ENCODE peak calls at places on chromosomes 7 and 10, in five cellular contexts. One of them, this sample, is unnamed.

GRCh38 chr7:33325754-33326484 is 196.6 kb downstream of the BBS9 start:
- DNase-seq in A549: no peak
- DNase-seq in activated T-cell treated with anti-CD3 and anti-CD28 coated beads, Interleukin-2, amount 50 U/mL, for 1 hour: no peak
- DNase-seq in ecto neural progenitor cell: no peak
- DNase-seq in HTR-8/SVneo: no peak
- DNase-seq in this sample: no peak

GRCh38 chr10:124090630-124091209 is 2.7 kb downstream of the CHST15 start:
- DNase-seq in activated T-cell treated with anti-CD3 and anti-CD28 coated beads, Interleukin-2, amount 50 U/mL, for 1 hour: no peak
- DNase-seq in HTR-8/SVneo: no peak
- DNase-seq in ecto neural progenitor cell: no peak
- DNase-seq in A549: no peak
- DNase-seq in this sample: peak; percentile 59

GRCh38 chr10:80448204-80448603 is 5.9 kb upstream of the TSPAN14 start:
- DNase-seq in HTR-8/SVneo: no peak
- DNase-seq in ecto neural progenitor cell: no peak
- DNase-seq in activated T-cell treated with anti-CD3 and anti-CD28 coated beads, Interleukin-2, amount 50 U/mL, for 1 hour: no peak
- DNase-seq in A549: no peak
- DNase-seq in this sample: no peak

GRCh38 chr7:7970620-7971307 is 2.2 kb downstream of the GLCCI1 start:
- DNase-seq in ecto neural progenitor cell: no peak
- DNase-seq in A549: no peak
- DNase-seq in activated T-cell treated with anti-CD3 and anti-CD28 coated beads, Interleukin-2, amount 50 U/mL, for 1 hour: no peak
- DNase-seq in HTR-8/SVneo: no peak
- DNase-seq in this sample: no peak

GRCh38 chr10:73039635-73040034 is 57.0 kb downstream of the P4HA1 start:
- DNase-seq in ecto neural progenitor cell: no peak
- DNase-seq in activated T-cell treated with anti-CD3 and anti-CD28 coated beads, Interleukin-2, amount 50 U/mL, for 1 hour: no peak
- DNase-seq in HTR-8/SVneo: peak; percentile 30
- DNase-seq in A549: no peak
- DNase-seq in this sample: no peak

GRCh38 chr10:132644544-132645530 is 107.2 kb downstream of the INPP5A start:
- DNase-seq in A549: no peak
- DNase-seq in HTR-8/SVneo: no peak
- DNase-seq in activated T-cell treated with anti-CD3 and anti-CD28 coated beads, Interleukin-2, amount 50 U/mL, for 1 hour: no peak
- DNase-seq in ecto neural progenitor cell: no peak
- DNase-seq in this sample: no peak

GRCh38 chr10:85454386-85454785 is 912.2 kb downstream of the GRID1 start:
- DNase-seq in ecto neural progenitor cell: no peak
- DNase-seq in activated T-cell treated with anti-CD3 and anti-CD28 coated beads, Interleukin-2, amount 50 U/mL, for 1 hour: no peak
- DNase-seq in A549: no peak
- DNase-seq in HTR-8/SVneo: no peak
- DNase-seq in this sample: no peak

GRCh38 chr10:97509120-97509670 is 10.5 kb downstream of the UBTD1 start:
- DNase-seq in ecto neural progenitor cell: no peak
- DNase-seq in A549: no peak
- DNase-seq in HTR-8/SVneo: no peak
- DNase-seq in activated T-cell treated with anti-CD3 and anti-CD28 coated beads, Interleukin-2, amount 50 U/mL, for 1 hour: no peak
- DNase-seq in this sample: no peak

GRCh38 chr7:117827861-117828260 is 45.4 kb downstream of the CTTNBP2 start:
- DNase-seq in A549: no peak
- DNase-seq in activated T-cell treated with anti-CD3 and anti-CD28 coated beads, Interleukin-2, amount 50 U/mL, for 1 hour: no peak
- DNase-seq in ecto neural progenitor cell: no peak
- DNase-seq in HTR-8/SVneo: no peak
- DNase-seq in this sample: peak; percentile 7

GRCh38 chr7:43071604-43072003 is 40.8 kb upstream of the HECW1 start:
- DNase-seq in A549: no peak
- DNase-seq in activated T-cell treated with anti-CD3 and anti-CD28 coated beads, Interleukin-2, amount 50 U/mL, for 1 hour: no peak
- DNase-seq in ecto neural progenitor cell: peak; percentile 77
- DNase-seq in HTR-8/SVneo: no peak
- DNase-seq in this sample: no peak

GRCh38 chr10:89591111-89591795 is 53.8 kb downstream of the PANK1 start:
- DNase-seq in A549: no peak
- DNase-seq in HTR-8/SVneo: no peak
- DNase-seq in activated T-cell treated with anti-CD3 and anti-CD28 coated beads, Interleukin-2, amount 50 U/mL, for 1 hour: no peak
- DNase-seq in ecto neural progenitor cell: no peak
- DNase-seq in this sample: no peak

GRCh38 chr7:100370746-100371145 is 2.5 kb upstream of the PILRA start:
- DNase-seq in ecto neural progenitor cell: no peak
- DNase-seq in A549: no peak
- DNase-seq in activated T-cell treated with anti-CD3 and anti-CD28 coated beads, Interleukin-2, amount 50 U/mL, for 1 hour: no peak
- DNase-seq in HTR-8/SVneo: no peak
- DNase-seq in this sample: no peak

GRCh38 chr10:86162696-86163400 is 203.7 kb downstream of the GRID1 start:
- DNase-seq in ecto neural progenitor cell: no peak
- DNase-seq in HTR-8/SVneo: no peak
- DNase-seq in activated T-cell treated with anti-CD3 and anti-CD28 coated beads, Interleukin-2, amount 50 U/mL, for 1 hour: no peak
- DNase-seq in A549: no peak
- DNase-seq in this sample: no peak